ENCODE peak calls at places on chromosomes 2 and 18, in nine cellular contexts. Y is mucosa of descending colon, U is PC-3, I is left ventricle myocardium inferior, V is astrocyte of the spinal cord, D is astrocyte of the cerebellum, G is hepatocyte, O is LNCaP clone FGC, M is cardiac muscle cell. F is an unnamed sample.

GRCh38 chr18:37484893-37485834 is 80.4 kb downstream of the CELF4 start:
- DNase-seq in Y (no peak), U (no peak), I (no peak), V (no peak), D (no peak), G (peak), O (no peak), M (peak), F (peak)

GRCh38 chr2:189128961-189129360 is 50.6 kb downstream of the COL5A2 start:
- DNase-seq in Y (no peak), U (no peak), I (no peak), V (peak), D (peak), G (no peak), O (no peak), M (no peak), F (no peak)

GRCh38 chr18:22703883-22704626 is 229.1 kb upstream of the RBBP8 start:
- DNase-seq in Y (no peak), U (peak), I (no peak), V (peak), D (peak), G (peak), O (peak), M (peak), F (peak)

GRCh38 chr18:42298744-42299685 is 344.0 kb downstream of the PIK3C3 start:
- DNase-seq in Y (no peak), U (peak), I (peak), V (peak), D (peak), G (peak), O (peak), M (peak), F (peak)

GRCh38 chr2:24824966-24825882 is 32.0 kb downstream of the CENPO start:
- DNase-seq in Y (no peak), U (peak), I (no peak), V (no peak), D (no peak), G (no peak), O (no peak), M (no peak), F (no peak)

GRCh38 chr18:9578306-9578705 is 36.1 kb downstream of the PPP4R1 start:
- DNase-seq in Y (no peak), U (peak), I (no peak), V (no peak), D (no peak), G (no peak), O (no peak), M (no peak), F (peak)

GRCh38 chr2:20914771-20915170 is 91.9 kb upstream of the LDAH start:
- DNase-seq in Y (no peak), U (no peak), I (no peak), V (no peak), D (no peak), G (no peak), O (no peak), M (no peak), F (no peak)

GRCh38 chr2:33719067-33719466 is 120.0 kb upstream of the FAM98A start:
- DNase-seq in Y (no peak), U (no peak), I (no peak), V (no peak), D (no peak), G (no peak), O (no peak), M (no peak), F (no peak)

GRCh38 chr2:14790041-14790640 is 157.6 kb downstream of the LRATD1 start:
- DNase-seq in Y (no peak), U (no peak), I (no peak), V (no peak), D (no peak), G (no peak), O (no peak), M (no peak), F (no peak)

GRCh38 chr2:53053958-53054357 is 713.6 kb upstream of the CHAC2 start:
- DNase-seq in Y (no peak), U (no peak), I (no peak), V (no peak), D (no peak), G (no peak), O (no peak), M (no peak), F (no peak)

GRCh38 chr2:8515390-8515761 is 166.5 kb upstream of the ID2 start:
- DNase-seq in Y (peak), U (no peak), I (no peak), V (no peak), D (no peak), G (no peak), O (no peak), M (no peak), F (no peak)

GRCh38 chr18:52319423-52319822 is 20.6 kb upstream of the DCC start:
- DNase-seq in Y (no peak), U (no peak), I (no peak), V (peak), D (peak), G (no peak), O (no peak), M (no peak), F (no peak)

GRCh38 chr2:65369574-65369973 is 62.8 kb downstream of the SPRED2 start:
- DNase-seq in Y (no peak), U (no peak), I (no peak), V (no peak), D (no peak), G (no peak), O (no peak), M (no peak), F (no peak)

GRCh38 chr18:22346342-22346967 is 71.3 kb downstream of the CTAGE1 start:
- DNase-seq in Y (no peak), U (peak), I (peak), V (peak), D (peak), G (peak), O (no peak), M (no peak), F (peak)

GRCh38 chr2:240519396-240520142 is 38.2 kb downstream of the ANKMY1 start:
- DNase-seq in Y (no peak), U (no peak), I (no peak), V (peak), D (no peak), G (no peak), O (no peak), M (no peak), F (no peak)

GRCh38 chr18:24341361-24341760 is 56.3 kb downstream of the OSBPL1A start:
- DNase-seq in Y (no peak), U (no peak), I (no peak), V (no peak), D (no peak), G (no peak), O (no peak), M (no peak), F (peak)

GRCh38 chr2:191571163-191571769 is 106.7 kb upstream of the NABP1 start:
- DNase-seq in Y (no peak), U (peak), I (no peak), V (peak), D (peak), G (peak), O (no peak), M (no peak), F (peak)

DNA sequence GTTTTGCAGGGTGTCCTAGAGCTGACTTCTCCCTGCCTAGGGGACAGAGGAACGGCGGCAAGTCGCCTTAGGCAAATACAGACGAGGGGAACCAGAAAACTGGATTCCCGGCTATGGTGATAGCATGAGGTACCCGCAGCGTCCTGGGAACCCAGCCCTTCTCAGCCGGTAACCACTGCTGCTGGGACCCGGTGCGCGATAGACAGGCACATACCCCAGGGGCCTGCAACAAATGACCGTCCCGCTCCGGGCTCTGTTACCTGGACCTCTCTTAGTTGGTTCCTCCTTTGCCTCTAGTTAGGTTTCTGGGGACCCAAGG is 643 bp upstream of the SERPINE2 start:
- DNase-seq in Y (no peak), U (no peak), I (no peak), V (no peak), D (no peak), G (no peak), O (no peak), M (peak), F (no peak)
- H3K4me3 ChIP-seq in Y (no peak), U (peak), I (peak), V (peak), D (peak), G (peak), O (no peak), M (peak), F (peak)

GRCh38 chr2:230925879-230926765 is 1.1 kb upstream of the GPR55 start:
- DNase-seq in Y (no peak), U (no peak), I (no peak), V (no peak), D (no peak), G (no peak), O (no peak), M (no peak), F (peak)
- TF ChIP-seq CTCF in Y (no peak), U (no peak), I (no peak), V (peak), D (no peak), G (no peak), O (no peak), M (peak), F (no peak)

DNA sequence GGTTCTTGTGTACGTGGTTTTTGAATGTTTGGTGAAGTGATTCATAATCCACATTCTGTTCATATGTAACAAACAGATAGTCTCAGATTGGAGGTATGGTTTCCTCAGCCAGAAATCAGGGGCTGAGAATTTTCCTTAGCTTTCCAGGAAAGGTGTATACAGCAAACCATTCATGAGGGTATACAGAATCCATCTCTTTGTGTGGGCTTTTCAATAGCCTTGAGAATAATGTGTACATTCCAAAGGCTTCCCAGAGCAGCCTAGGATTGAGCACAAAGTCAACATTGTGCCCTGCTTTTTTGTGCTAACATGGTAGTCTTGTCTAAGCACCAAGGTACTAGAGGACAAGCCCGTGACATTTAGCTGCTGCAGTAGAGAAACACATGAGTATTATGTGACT is 322.1 kb upstream of the TANK start:
- DNase-seq in Y (no peak), U (no peak), I (no peak), V (no peak), D (no peak), G (no peak), O (no peak), M (no peak), F (peak)
- H3K4me3 ChIP-seq in Y (no peak), U (no peak), I (no peak), V (no peak), D (no peak), G (no peak), O (no peak), M (no peak), F (no peak)

GRCh38 chr2:112138143-112139032 is at the start of gene FBLN7:
- DNase-seq in Y (no peak), U (no peak), I (no peak), V (no peak), D (no peak), G (peak), O (no peak), M (peak), F (no peak)
- TF ChIP-seq CTCF in Y (no peak), U (no peak), I (no peak), V (no peak), D (no peak), G (no peak), O (no peak), M (no peak), F (no peak)

GRCh38 chr2:178069551-178069950 is 3.0 kb downstream of the PDE11A start:
- DNase-seq in Y (no peak), U (no peak), I (no peak), V (no peak), D (no peak), G (no peak), O (no peak), M (no peak), F (no peak)
- H3K4me3 ChIP-seq in Y (no peak), U (no peak), I (no peak), V (no peak), D (no peak), G (no peak), O (no peak), M (no peak), F (no peak)

F was measured in bronchial epithelial cell.